ENCODE peak calls at places on chromosomes 13 and 19, in ten cellular contexts. N is breast epithelium, B is Peyer's patch, T is uterus, J is lower leg skin, P is IMR-90, C is sigmoid colon, H is HCT116, W is esophagus squamous epithelium, L is gastrocnemius medialis. V is an unnamed sample.

GRCh38 chr19:19532806-19533701 is 4.3 kb downstream of the YJEFN3 start:
- DNase-seq in P (no peak), W (no peak), T (no peak), N (no peak), B (no peak), C (no peak), L (no peak), J (no peak), H (no peak), V (no peak)

GRCh38 chr19:7515471-7516226 is at the start of gene ZNF358:
- DNase-seq in B (no peak), T (peak), H (no peak), L (peak), W (no peak), N (no peak), J (peak), C (peak), P (peak), V (peak)

GRCh38 chr19:20414133-20414532 is 151.4 kb downstream of the ZNF737 start:
- DNase-seq in P (no peak), N (no peak), B (no peak), L (no peak), H (no peak), C (no peak), J (no peak), T (no peak), W (no peak), V (no peak)

GRCh38 chr19:12478234-12478941 is 6.2 kb downstream of the ZNF709 start:
- DNase-seq in J (peak), B (no peak), H (no peak), L (no peak), C (no peak), T (no peak), P (no peak), N (no peak), W (no peak), V (no peak)

GRCh38 chr13:84297246-84297645 is 415.0 kb upstream of the SLITRK1 start:
- DNase-seq in B (no peak), N (no peak), T (no peak), L (no peak), P (peak), J (no peak), C (no peak), W (no peak), H (no peak), V (no peak)

GRCh38 chr19:49932731-49933131 is 3.4 kb upstream of the NUP62 start:
- DNase-seq in C (no peak), L (no peak), W (no peak), N (no peak), T (no peak), H (no peak), P (no peak), B (peak), J (no peak), V (no peak)

GRCh38 chr19:45999653-46000121 is 4.4 kb downstream of the CCDC61 start:
- DNase-seq in P (peak), B (no peak), T (no peak), N (no peak), H (no peak), W (no peak), C (no peak), J (no peak), L (no peak), V (peak)

GRCh38 chr19:6423499-6424189 is 967 bp downstream of the KHSRP start:
- DNase-seq in C (peak), T (peak), B (no peak), J (peak), N (no peak), P (peak), W (no peak), L (no peak), H (no peak), V (peak)

GRCh38 chr13:49681837-49682236 is 9.4 kb downstream of the EBPL start:
- DNase-seq in H (no peak), N (no peak), B (no peak), W (no peak), P (peak), L (no peak), T (no peak), J (no peak), C (no peak), V (no peak)

GRCh38 chr13:75443356-75443958 is 38.5 kb downstream of the TBC1D4 start:
- DNase-seq in T (no peak), W (no peak), P (no peak), C (no peak), H (no peak), N (no peak), L (no peak), J (no peak), B (no peak), V (no peak)

GRCh38 chr19:50906217-50906616 is 5.0 kb downstream of the KLK4 start:
- DNase-seq in H (no peak), P (no peak), T (no peak), N (no peak), B (no peak), L (no peak), J (no peak), W (no peak), C (no peak), V (peak)

GRCh38 chr13:23752111-23753001 is 136.8 kb downstream of the MIPEP start:
- DNase-seq in T (no peak), W (no peak), P (peak), B (no peak), N (no peak), H (no peak), L (no peak), C (no peak), J (no peak), V (no peak)

GRCh38 chr19:41088151-41088550 is at the start of gene CYP2A13:
- DNase-seq in L (no peak), C (no peak), T (no peak), J (no peak), B (no peak), N (no peak), W (no peak), P (no peak), H (no peak), V (no peak)
- TF ChIP-seq POLR2A in L (no peak), C (no peak), T (no peak), J (no peak), B (no peak), N (no peak), W (no peak), P (no peak), H (no peak), V (no peak)

GRCh38 chr19:55206664-55207500 is 2.4 kb downstream of the PTPRH start:
- DNase-seq in L (no peak), N (peak), B (no peak), T (peak), H (peak), J (peak), W (no peak), P (peak), C (peak), V (peak)
- TF ChIP-seq POLR2A in L (no peak), N (no peak), B (peak), T (peak), H (peak), J (no peak), W (peak), P (peak), C (peak), V (peak)

GRCh38 chr13:30615851-30616311 is 1.8 kb upstream of the USPL1 start:
- DNase-seq in B (no peak), J (no peak), P (peak), W (no peak), N (no peak), T (no peak), C (no peak), L (no peak), H (no peak), V (peak)

GRCh38 chr13:30618186-30618937 is 642 bp downstream of the USPL1 start:
- DNase-seq in W (no peak), P (no peak), T (no peak), N (no peak), L (peak), H (no peak), C (peak), B (peak), J (peak), V (peak)

GRCh38 chr13:30618938-30619289 is 1.2 kb downstream of the USPL1 start:
- DNase-seq in B (no peak), T (no peak), L (no peak), N (no peak), H (no peak), P (no peak), C (no peak), W (no peak), J (no peak), V (peak)

GRCh38 chr13:30617315-30618185 is at the start of gene USPL1:
- DNase-seq in P (peak), H (peak), L (peak), C (peak), J (peak), T (peak), N (peak), W (peak), B (peak), V (peak)

GRCh38 chr13:30616927-30617314 is 799 bp upstream of the USPL1 start:
- DNase-seq in B (peak), J (peak), C (peak), N (peak), P (peak), H (peak), T (peak), W (no peak), L (peak), V (peak)
- TF ChIP-seq POLR2A in B (no peak), J (no peak), C (no peak), N (no peak), P (peak), H (peak), T (no peak), W (peak), L (no peak), V (no peak)

DNA sequence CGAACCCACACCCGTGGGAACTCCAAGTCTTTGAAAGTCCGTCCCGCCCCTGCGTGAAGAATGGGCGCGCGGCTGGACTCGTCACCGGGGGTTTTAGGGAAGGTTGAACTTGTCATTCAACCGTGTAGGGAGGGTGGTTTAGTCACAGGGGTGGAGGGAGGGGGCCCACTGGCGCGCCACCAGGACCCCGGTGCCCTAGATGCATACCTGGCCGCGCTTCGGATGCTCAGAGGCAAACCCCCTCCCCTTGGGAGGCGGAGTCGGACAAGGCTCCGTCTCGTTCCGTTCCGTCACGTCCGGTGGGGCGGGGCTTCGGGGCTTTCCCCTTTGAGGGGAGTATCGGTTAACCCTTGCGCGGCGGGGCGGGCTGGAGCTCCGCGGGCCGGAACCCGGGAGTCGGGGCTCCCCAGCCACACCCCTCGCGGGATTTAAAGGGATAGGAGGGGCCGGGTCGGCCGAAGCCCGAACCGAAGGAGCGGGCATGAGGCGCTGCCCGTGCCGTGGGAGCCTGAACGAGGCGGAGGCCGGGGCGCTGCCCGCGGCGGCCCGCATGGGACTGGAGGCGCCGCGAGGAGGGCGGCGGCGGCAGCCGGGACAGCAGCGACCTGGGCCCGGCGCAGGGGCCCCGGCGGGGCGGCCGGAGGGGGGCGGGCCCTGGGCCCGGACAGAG is at the start of the genes COQ8B and ITPKC:
- DNase-seq in L (peak), B (peak), C (peak), H (peak), W (peak), T (peak), N (peak), P (peak), J (peak), V (peak)
- TF ChIP-seq POLR2A in L (peak), B (peak), C (peak), H (no peak), W (peak), T (peak), N (peak), P (peak), J (no peak), V (peak)

DNA sequence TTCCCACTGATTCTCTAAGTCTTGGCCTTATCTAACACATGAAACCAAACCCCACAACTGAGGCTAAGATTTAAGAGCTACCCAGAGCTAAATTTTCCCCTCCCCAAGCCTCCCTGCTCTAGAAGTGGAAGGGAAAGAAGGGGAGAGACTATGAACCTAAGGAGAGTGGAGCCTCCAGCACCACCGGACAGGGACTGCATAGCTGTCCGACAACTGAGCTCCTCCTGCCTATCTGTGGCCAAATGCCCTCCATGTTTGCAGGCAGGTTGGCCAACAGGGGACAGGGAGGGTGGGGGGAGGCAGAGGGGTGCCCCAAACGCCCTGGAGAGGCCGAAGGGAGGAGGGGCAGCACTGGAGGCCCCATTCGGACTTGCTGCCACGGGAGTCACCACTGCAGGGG is 6.0 kb upstream of the NAPA start:
- DNase-seq in B (no peak), C (no peak), W (no peak), N (no peak), P (no peak), T (no peak), L (no peak), J (no peak), H (no peak), V (no peak)
- TF ChIP-seq POLR2A in B (no peak), C (no peak), W (no peak), N (no peak), P (no peak), T (no peak), L (no peak), J (no peak), H (no peak), V (no peak)

GRCh38 chr19:54191671-54192453 is 754 bp downstream of the TSEN34 start:
- DNase-seq in N (no peak), L (no peak), T (no peak), C (peak), J (no peak), W (no peak), H (no peak), P (peak), B (no peak), V (no peak)

GRCh38 chr19:54190503-54190941 is 586 bp upstream of the TSEN34 start:
- DNase-seq in L (peak), T (peak), P (peak), B (peak), H (peak), W (peak), N (peak), J (peak), C (peak), V (peak)

GRCh38 chr19:54189668-54190502 is 505 bp upstream of the MBOAT7 start:
- DNase-seq in B (peak), H (peak), C (peak), N (peak), J (peak), L (peak), T (peak), W (peak), P (peak), V (peak)

GRCh38 chr19:54192972-54193371 is 1.9 kb downstream of the TSEN34 start:
- DNase-seq in P (no peak), N (no peak), B (no peak), L (no peak), W (no peak), H (no peak), C (no peak), T (no peak), J (no peak), V (no peak)

GRCh38 chr19:54190942-54191670 is at the start of gene TSEN34:
- DNase-seq in T (peak), B (peak), J (peak), C (no peak), H (peak), L (no peak), N (no peak), P (peak), W (no peak), V (peak)
- TF ChIP-seq POLR2A in T (peak), B (peak), J (no peak), C (peak), H (peak), L (peak), N (no peak), P (no peak), W (no peak), V (peak)

GRCh38 chr13:33849211-33849610 is 31.3 kb downstream of the RFC3 start:
- DNase-seq in H (no peak), J (no peak), T (no peak), N (no peak), L (no peak), B (no peak), C (no peak), W (no peak), P (no peak), V (no peak)

GRCh38 chr13:33842207-33842606 is 24.3 kb downstream of the RFC3 start:
- DNase-seq in J (no peak), B (no peak), L (no peak), W (no peak), H (no peak), C (no peak), P (peak), N (no peak), T (no peak), V (no peak)

GRCh38 chr13:33845572-33846305 is 27.8 kb downstream of the RFC3 start:
- DNase-seq in C (no peak), H (no peak), B (no peak), N (no peak), L (no peak), J (no peak), W (no peak), P (no peak), T (no peak), V (no peak)

GRCh38 chr13:33846306-33847062 is 28.5 kb downstream of the RFC3 start:
- DNase-seq in N (no peak), J (no peak), L (no peak), T (no peak), B (no peak), H (no peak), C (no peak), W (no peak), P (no peak), V (no peak)
- TF ChIP-seq POLR2A in N (no peak), J (no peak), L (no peak), T (no peak), B (no peak), H (no peak), C (no peak), W (no peak), P (no peak), V (no peak)

DNA sequence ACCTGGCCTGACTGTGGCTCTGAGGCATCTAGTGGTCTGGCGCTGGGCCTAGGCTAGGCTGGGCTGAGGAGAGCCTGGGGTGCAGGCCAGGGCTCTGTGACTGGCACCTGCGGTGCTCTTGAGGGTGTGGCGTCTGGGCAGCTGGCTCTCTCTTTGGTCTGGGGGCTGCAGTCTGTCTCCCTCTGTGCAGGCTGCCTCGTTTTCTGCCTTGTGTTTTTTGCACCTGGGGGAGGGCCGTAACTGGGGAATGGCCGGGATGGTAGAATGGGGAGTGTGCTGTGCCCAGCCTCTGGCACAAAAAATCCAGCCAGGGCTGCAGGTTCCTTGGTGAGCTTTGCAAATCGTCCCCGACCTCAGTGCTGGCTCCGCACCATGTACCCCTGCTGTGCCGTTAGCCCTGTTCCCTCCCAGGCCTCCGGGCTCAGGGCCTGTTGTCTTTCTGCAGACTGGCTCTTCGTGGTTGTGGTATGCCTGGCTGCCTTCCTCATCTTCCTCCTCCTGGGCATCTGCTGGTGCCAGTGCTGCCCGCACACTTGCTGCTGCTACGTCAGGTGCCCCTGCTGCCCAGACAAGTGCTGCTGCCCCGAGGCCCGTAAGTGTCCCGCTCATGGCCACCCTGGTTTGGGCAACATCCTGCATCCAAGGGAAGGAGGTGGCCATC is 6.5 kb upstream of the USF2 start:
- DNase-seq in W (no peak), L (no peak), T (no peak), H (no peak), B (peak), C (peak), P (no peak), J (peak), N (peak), V (no peak)
- TF ChIP-seq POLR2A in W (no peak), L (no peak), T (no peak), H (no peak), B (no peak), C (no peak), P (no peak), J (no peak), N (no peak), V (peak)

DNA sequence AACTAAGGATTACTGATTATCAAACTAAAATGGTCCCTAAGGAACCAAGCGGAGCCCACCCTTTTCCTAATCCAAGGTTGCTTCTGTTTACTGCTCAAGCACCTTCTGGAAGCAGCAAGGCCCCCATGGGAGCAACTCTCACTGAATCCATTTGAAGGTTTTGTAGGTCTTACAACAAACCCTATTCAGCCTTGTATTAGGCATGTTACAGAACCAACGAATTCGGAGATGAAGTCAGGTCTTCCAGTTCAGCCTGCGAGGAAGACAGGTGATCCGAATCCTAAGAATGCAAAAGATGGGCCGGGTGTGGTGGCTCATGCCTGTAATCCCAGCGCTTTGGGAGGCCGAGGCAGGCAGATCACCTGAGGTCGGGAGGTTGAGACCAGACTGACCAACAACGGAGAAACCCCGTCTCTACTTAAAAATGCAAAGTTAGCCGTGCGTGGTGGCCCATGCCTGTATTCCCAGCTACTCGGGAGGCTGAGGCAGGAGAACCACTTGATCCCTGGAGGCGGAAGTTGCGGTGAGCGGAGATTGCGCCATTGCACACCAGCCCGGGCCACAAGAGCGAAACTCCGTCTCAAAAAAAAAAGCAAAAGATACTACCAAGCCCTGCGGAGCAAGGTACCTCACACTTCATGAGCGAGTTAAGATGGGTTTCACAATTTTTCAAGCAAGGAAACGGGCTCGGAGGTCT is 744 bp downstream of the ZAR1L start:
- DNase-seq in J (no peak), H (no peak), T (peak), B (peak), L (peak), N (no peak), C (peak), P (no peak), W (no peak), V (no peak)
- TF ChIP-seq POLR2A in J (no peak), H (no peak), T (no peak), B (no peak), L (no peak), N (no peak), C (no peak), P (no peak), W (no peak), V (no peak)